ENCODE peak calls at places on chromosomes 5 and 9, in six cellular contexts. One of them, this sample, is unnamed.

GRCh38 chr9:125683486-125683885 is 23.5 kb downstream of the MAPKAP1 start:
- DNase-seq in HCT116: no peak
- DNase-seq in amygdala: no peak
- DNase-seq in activated effector memory CD4-positive, alpha-beta T cell treated with Interleukin-2 at 50 U/mL for 16 hours: no peak
- DNase-seq in GM23338: no peak
- DNase-seq in central memory CD4-positive, alpha-beta T cell: no peak
- DNase-seq in this sample: no peak

GRCh38 chr9:4665357-4665756 is 923 bp downstream of the SPATA6L start:
- DNase-seq in HCT116: no peak
- DNase-seq in amygdala: no peak
- DNase-seq in activated effector memory CD4-positive, alpha-beta T cell treated with Interleukin-2 at 50 U/mL for 16 hours: no peak
- DNase-seq in GM23338: no peak
- DNase-seq in central memory CD4-positive, alpha-beta T cell: no peak
- DNase-seq in this sample: peak; percentile 100

GRCh38 chr9:4099961-4100360 is 199.9 kb downstream of the GLIS3 start:
- DNase-seq in HCT116: no peak
- DNase-seq in amygdala: no peak
- DNase-seq in activated effector memory CD4-positive, alpha-beta T cell treated with Interleukin-2 at 50 U/mL for 16 hours: no peak
- DNase-seq in GM23338: no peak
- DNase-seq in central memory CD4-positive, alpha-beta T cell: no peak
- DNase-seq in this sample: no peak

GRCh38 chr5:88957000-88957399 is 74.0 kb upstream of the MEF2C start:
- DNase-seq in HCT116: no peak
- DNase-seq in amygdala: no peak
- DNase-seq in activated effector memory CD4-positive, alpha-beta T cell treated with Interleukin-2 at 50 U/mL for 16 hours: no peak
- DNase-seq in GM23338: no peak
- DNase-seq in central memory CD4-positive, alpha-beta T cell: no peak
- DNase-seq in this sample: no peak

GRCh38 chr9:113350937-113351336 is 1.6 kb downstream of the BSPRY start:
- DNase-seq in HCT116: no peak
- DNase-seq in amygdala: no peak
- DNase-seq in activated effector memory CD4-positive, alpha-beta T cell treated with Interleukin-2 at 50 U/mL for 16 hours: no peak
- DNase-seq in GM23338: no peak
- DNase-seq in central memory CD4-positive, alpha-beta T cell: peak; percentile 13
- DNase-seq in this sample: no peak

GRCh38 chr9:17742065-17742464 is 163.2 kb downstream of the SH3GL2 start:
- DNase-seq in HCT116: no peak
- DNase-seq in amygdala: no peak
- DNase-seq in activated effector memory CD4-positive, alpha-beta T cell treated with Interleukin-2 at 50 U/mL for 16 hours: no peak
- DNase-seq in GM23338: peak; percentile 90
- DNase-seq in central memory CD4-positive, alpha-beta T cell: no peak
- DNase-seq in this sample: no peak

GRCh38 chr9:81490605-81491331 is 198.6 kb downstream of the TLE1 start:
- DNase-seq in HCT116: peak; percentile 2
- DNase-seq in amygdala: no peak
- DNase-seq in activated effector memory CD4-positive, alpha-beta T cell treated with Interleukin-2 at 50 U/mL for 16 hours: no peak
- DNase-seq in GM23338: no peak
- DNase-seq in central memory CD4-positive, alpha-beta T cell: no peak
- DNase-seq in this sample: no peak

GRCh38 chr5:133746834-133747233 is 134.5 kb upstream of the FSTL4 start:
- DNase-seq in HCT116: peak; percentile 21
- DNase-seq in amygdala: no peak
- DNase-seq in activated effector memory CD4-positive, alpha-beta T cell treated with Interleukin-2 at 50 U/mL for 16 hours: no peak
- DNase-seq in GM23338: peak; percentile 72
- DNase-seq in central memory CD4-positive, alpha-beta T cell: no peak
- DNase-seq in this sample: no peak

GRCh38 chr9:98808411-98808815 is 943 bp downstream of the GALNT12 start:
- DNase-seq in HCT116: no peak
- DNase-seq in amygdala: no peak
- DNase-seq in activated effector memory CD4-positive, alpha-beta T cell treated with Interleukin-2 at 50 U/mL for 16 hours: no peak
- DNase-seq in GM23338: peak; percentile 53
- DNase-seq in central memory CD4-positive, alpha-beta T cell: no peak
- DNase-seq in this sample: no peak

GRCh38 chr9:12930906-12931305 is 156.1 kb downstream of the LURAP1L start:
- DNase-seq in HCT116: no peak
- DNase-seq in amygdala: no peak
- DNase-seq in activated effector memory CD4-positive, alpha-beta T cell treated with Interleukin-2 at 50 U/mL for 16 hours: no peak
- DNase-seq in GM23338: no peak
- DNase-seq in central memory CD4-positive, alpha-beta T cell: no peak
- DNase-seq in this sample: no peak

GRCh38 chr5:83265318-83265717 is 188.0 kb downstream of the XRCC4 start:
- DNase-seq in HCT116: no peak
- DNase-seq in amygdala: no peak
- DNase-seq in activated effector memory CD4-positive, alpha-beta T cell treated with Interleukin-2 at 50 U/mL for 16 hours: no peak
- DNase-seq in GM23338: no peak
- DNase-seq in central memory CD4-positive, alpha-beta T cell: no peak
- DNase-seq in this sample: peak; percentile 56

GRCh38 chr9:37675661-37676060 is 24.9 kb downstream of the FRMPD1 start:
- DNase-seq in HCT116: no peak
- DNase-seq in amygdala: no peak
- DNase-seq in activated effector memory CD4-positive, alpha-beta T cell treated with Interleukin-2 at 50 U/mL for 16 hours: no peak
- DNase-seq in GM23338: no peak
- DNase-seq in central memory CD4-positive, alpha-beta T cell: no peak
- DNase-seq in this sample: no peak

GRCh38 chr5:74424162-74424868 is 216.2 kb downstream of the ENC1 start:
- DNase-seq in HCT116: no peak
- DNase-seq in amygdala: no peak
- DNase-seq in activated effector memory CD4-positive, alpha-beta T cell treated with Interleukin-2 at 50 U/mL for 16 hours: no peak
- DNase-seq in GM23338: no peak
- DNase-seq in central memory CD4-positive, alpha-beta T cell: no peak
- DNase-seq in this sample: no peak

GRCh38 chr9:18195223-18195622 is 278.7 kb upstream of the ADAMTSL1 start:
- DNase-seq in HCT116: no peak
- DNase-seq in amygdala: no peak
- DNase-seq in activated effector memory CD4-positive, alpha-beta T cell treated with Interleukin-2 at 50 U/mL for 16 hours: no peak
- DNase-seq in GM23338: no peak
- DNase-seq in central memory CD4-positive, alpha-beta T cell: no peak
- DNase-seq in this sample: no peak

GRCh38 chr9:119951090-119951489 is 581.9 kb upstream of the BRINP1 start:
- DNase-seq in HCT116: no peak
- DNase-seq in amygdala: no peak
- DNase-seq in activated effector memory CD4-positive, alpha-beta T cell treated with Interleukin-2 at 50 U/mL for 16 hours: no peak
- DNase-seq in GM23338: peak; percentile 15
- DNase-seq in central memory CD4-positive, alpha-beta T cell: no peak
- DNase-seq in this sample: no peak

GRCh38 chr5:1416856-1417469 is 28.3 kb downstream of the SLC6A3 start:
- DNase-seq in HCT116: no peak
- DNase-seq in amygdala: no peak
- DNase-seq in activated effector memory CD4-positive, alpha-beta T cell treated with Interleukin-2 at 50 U/mL for 16 hours: no peak
- DNase-seq in GM23338: no peak
- DNase-seq in central memory CD4-positive, alpha-beta T cell: no peak
- DNase-seq in this sample: no peak

GRCh38 chr9:129574911-129575574 is 45.9 kb downstream of the C9orf50 start:
- DNase-seq in HCT116: no peak
- DNase-seq in amygdala: no peak
- DNase-seq in activated effector memory CD4-positive, alpha-beta T cell treated with Interleukin-2 at 50 U/mL for 16 hours: no peak
- DNase-seq in GM23338: no peak
- DNase-seq in central memory CD4-positive, alpha-beta T cell: no peak
- DNase-seq in this sample: no peak

GRCh38 chr9:98502311-98502975 is 206.3 kb downstream of the GABBR2 start:
- DNase-seq in HCT116: no peak
- DNase-seq in amygdala: no peak
- DNase-seq in activated effector memory CD4-positive, alpha-beta T cell treated with Interleukin-2 at 50 U/mL for 16 hours: no peak
- DNase-seq in GM23338: no peak
- DNase-seq in central memory CD4-positive, alpha-beta T cell: no peak
- DNase-seq in this sample: no peak

GRCh38 chr9:76651114-76651697 is 113.0 kb upstream of the PCA3 start:
- DNase-seq in HCT116: no peak
- DNase-seq in amygdala: no peak
- DNase-seq in activated effector memory CD4-positive, alpha-beta T cell treated with Interleukin-2 at 50 U/mL for 16 hours: no peak
- DNase-seq in GM23338: no peak
- DNase-seq in central memory CD4-positive, alpha-beta T cell: no peak
- DNase-seq in this sample: no peak

GRCh38 chr5:177369050-177369912 is 11.6 kb downstream of the RGS14 start:
- DNase-seq in HCT116: no peak
- DNase-seq in amygdala: no peak
- DNase-seq in activated effector memory CD4-positive, alpha-beta T cell treated with Interleukin-2 at 50 U/mL for 16 hours: no peak
- DNase-seq in GM23338: peak; percentile 76
- DNase-seq in central memory CD4-positive, alpha-beta T cell: no peak
- DNase-seq in this sample: no peak

GRCh38 chr9:133677126-133678010 is 41.2 kb downstream of the DBH start:
- DNase-seq in HCT116: no peak
- DNase-seq in amygdala: no peak
- DNase-seq in activated effector memory CD4-positive, alpha-beta T cell treated with Interleukin-2 at 50 U/mL for 16 hours: peak; percentile 61
- DNase-seq in GM23338: no peak
- DNase-seq in central memory CD4-positive, alpha-beta T cell: peak; percentile 84
- DNase-seq in this sample: no peak

GRCh38 chr5:102865510-102866314 is 110.6 kb downstream of the PAM start:
- DNase-seq in HCT116: peak; percentile 86
- DNase-seq in amygdala: peak; percentile 33
- DNase-seq in activated effector memory CD4-positive, alpha-beta T cell treated with Interleukin-2 at 50 U/mL for 16 hours: no peak
- DNase-seq in GM23338: peak; percentile 91
- DNase-seq in central memory CD4-positive, alpha-beta T cell: no peak
- DNase-seq in this sample: peak; percentile 87

GRCh38 chr5:62306494-62307363 is 723 bp downstream of the KIF2A start:
- DNase-seq in HCT116: no peak
- DNase-seq in amygdala: no peak
- DNase-seq in activated effector memory CD4-positive, alpha-beta T cell treated with Interleukin-2 at 50 U/mL for 16 hours: peak; percentile 45
- DNase-seq in GM23338: peak; percentile 70
- DNase-seq in central memory CD4-positive, alpha-beta T cell: peak; percentile 60
- DNase-seq in this sample: peak; percentile 45

GRCh38 chr5:150663936-150664335 is 2.9 kb downstream of the MYOZ3 start:
- DNase-seq in HCT116: no peak
- DNase-seq in amygdala: no peak
- DNase-seq in activated effector memory CD4-positive, alpha-beta T cell treated with Interleukin-2 at 50 U/mL for 16 hours: no peak
- DNase-seq in GM23338: no peak
- DNase-seq in central memory CD4-positive, alpha-beta T cell: no peak
- DNase-seq in this sample: no peak

GRCh38 chr5:134091626-134092121 is 22.8 kb upstream of the TCF7 start:
- DNase-seq in HCT116: no peak
- DNase-seq in amygdala: no peak
- DNase-seq in activated effector memory CD4-positive, alpha-beta T cell treated with Interleukin-2 at 50 U/mL for 16 hours: no peak
- DNase-seq in GM23338: no peak
- DNase-seq in central memory CD4-positive, alpha-beta T cell: no peak
- DNase-seq in this sample: no peak

GRCh38 chr9:15306068-15306756 is 804 bp downstream of the TTC39B start:
- DNase-seq in HCT116: no peak
- DNase-seq in amygdala: peak; percentile 22
- DNase-seq in activated effector memory CD4-positive, alpha-beta T cell treated with Interleukin-2 at 50 U/mL for 16 hours: no peak
- DNase-seq in GM23338: peak; percentile 73
- DNase-seq in central memory CD4-positive, alpha-beta T cell: peak; percentile 59
- DNase-seq in this sample: peak; percentile 39

GRCh38 chr9:88880194-88880593 is 111.1 kb upstream of the S1PR3 start:
- DNase-seq in HCT116: no peak
- DNase-seq in amygdala: no peak
- DNase-seq in activated effector memory CD4-positive, alpha-beta T cell treated with Interleukin-2 at 50 U/mL for 16 hours: no peak
- DNase-seq in GM23338: no peak
- DNase-seq in central memory CD4-positive, alpha-beta T cell: no peak
- DNase-seq in this sample: no peak

GRCh38 chr5:51960617-51961115 is 577.4 kb downstream of the ISL1 start:
- DNase-seq in HCT116: peak; percentile 7
- DNase-seq in amygdala: no peak
- DNase-seq in activated effector memory CD4-positive, alpha-beta T cell treated with Interleukin-2 at 50 U/mL for 16 hours: no peak
- DNase-seq in GM23338: no peak
- DNase-seq in central memory CD4-positive, alpha-beta T cell: no peak
- DNase-seq in this sample: peak; percentile 2

GRCh38 chr9:6355728-6356127 is 27.6 kb downstream of the TPD52L3 start:
- DNase-seq in HCT116: no peak
- DNase-seq in amygdala: no peak
- DNase-seq in activated effector memory CD4-positive, alpha-beta T cell treated with Interleukin-2 at 50 U/mL for 16 hours: no peak
- DNase-seq in GM23338: no peak
- DNase-seq in central memory CD4-positive, alpha-beta T cell: no peak
- DNase-seq in this sample: no peak

GRCh38 chr9:92189782-92190535 is 74.7 kb upstream of the SPTLC1 start:
- DNase-seq in HCT116: no peak
- DNase-seq in amygdala: no peak
- DNase-seq in activated effector memory CD4-positive, alpha-beta T cell treated with Interleukin-2 at 50 U/mL for 16 hours: no peak
- DNase-seq in GM23338: peak; percentile 69
- DNase-seq in central memory CD4-positive, alpha-beta T cell: no peak
- DNase-seq in this sample: no peak

GRCh38 chr5:27962201-27962600 is 923.8 kb upstream of the CDH9 start:
- DNase-seq in HCT116: no peak
- DNase-seq in amygdala: no peak
- DNase-seq in activated effector memory CD4-positive, alpha-beta T cell treated with Interleukin-2 at 50 U/mL for 16 hours: no peak
- DNase-seq in GM23338: no peak
- DNase-seq in central memory CD4-positive, alpha-beta T cell: no peak
- DNase-seq in this sample: no peak

GRCh38 chr5:172606156-172606785 is 34.8 kb upstream of the NEURL1B start:
- DNase-seq in HCT116: no peak
- DNase-seq in amygdala: no peak
- DNase-seq in activated effector memory CD4-positive, alpha-beta T cell treated with Interleukin-2 at 50 U/mL for 16 hours: no peak
- DNase-seq in GM23338: no peak
- DNase-seq in central memory CD4-positive, alpha-beta T cell: no peak
- DNase-seq in this sample: no peak

GRCh38 chr9:77598510-77598909 is 49.6 kb downstream of the GNA14 start:
- DNase-seq in HCT116: no peak
- DNase-seq in amygdala: no peak
- DNase-seq in activated effector memory CD4-positive, alpha-beta T cell treated with Interleukin-2 at 50 U/mL for 16 hours: no peak
- DNase-seq in GM23338: no peak
- DNase-seq in central memory CD4-positive, alpha-beta T cell: no peak
- DNase-seq in this sample: peak; percentile 90

GRCh38 chr9:136721339-136722092 is 9.1 kb downstream of the DIPK1B start:
- DNase-seq in HCT116: no peak
- DNase-seq in amygdala: no peak
- DNase-seq in activated effector memory CD4-positive, alpha-beta T cell treated with Interleukin-2 at 50 U/mL for 16 hours: no peak
- DNase-seq in GM23338: no peak
- DNase-seq in central memory CD4-positive, alpha-beta T cell: no peak
- DNase-seq in this sample: no peak

GRCh38 chr9:87798276-87798833 is 72.4 kb downstream of the CTSL start:
- DNase-seq in HCT116: no peak
- DNase-seq in amygdala: no peak
- DNase-seq in activated effector memory CD4-positive, alpha-beta T cell treated with Interleukin-2 at 50 U/mL for 16 hours: no peak
- DNase-seq in GM23338: no peak
- DNase-seq in central memory CD4-positive, alpha-beta T cell: no peak
- DNase-seq in this sample: peak; percentile 70

GRCh38 chr5:140349244-140349643 is 2.8 kb upstream of the HBEGF start:
- DNase-seq in HCT116: no peak
- DNase-seq in amygdala: no peak
- DNase-seq in activated effector memory CD4-positive, alpha-beta T cell treated with Interleukin-2 at 50 U/mL for 16 hours: no peak
- DNase-seq in GM23338: no peak
- DNase-seq in central memory CD4-positive, alpha-beta T cell: no peak
- DNase-seq in this sample: no peak

GRCh38 chr9:126301985-126302603 is 24.5 kb upstream of the MVB12B start:
- DNase-seq in HCT116: peak; percentile 65
- DNase-seq in amygdala: peak; percentile 37
- DNase-seq in activated effector memory CD4-positive, alpha-beta T cell treated with Interleukin-2 at 50 U/mL for 16 hours: peak; percentile 22
- DNase-seq in GM23338: peak; percentile 89
- DNase-seq in central memory CD4-positive, alpha-beta T cell: peak; percentile 41
- DNase-seq in this sample: peak; percentile 71